ENCODE peak calls at places on chromosomes 13 and 19, in four cellular contexts. T is gastrocnemius medialis, M is AG10803, C is IMR-90. R is an unnamed sample.
A peak's percentile ranks its signal among the peaks of the same experiment; 100 is the strongest.

GRCh38 chr19:4229179-4229931 is at the start of gene EBI3:
- DNase-seq in T (no peak), C (peak; percentile 65), M (no peak), R (no peak)

GRCh38 chr13:46097015-46097414 is 7.8 kb downstream of the CPB2 start:
- DNase-seq in C (no peak), T (no peak), M (no peak), R (peak; percentile 83)

GRCh38 chr19:14563989-14564650 is 7.7 kb downstream of the NDUFB7 start:
- DNase-seq in C (no peak), T (peak; percentile 80), M (no peak), R (no peak)

GRCh38 chr19:55386515-55386947 is 799 bp downstream of the RPL28 start:
- DNase-seq in T (no peak), M (no peak), C (no peak), R (no peak)

GRCh38 chr19:35585844-35586243 is at the start of gene PMIS2:
- DNase-seq in T (no peak), C (no peak), M (no peak), R (no peak)

GRCh38 chr13:89455741-89456140 is 1784.6 kb downstream of the SLITRK5 start:
- DNase-seq in M (no peak), C (no peak), T (no peak), R (no peak)

GRCh38 chr13:44474122-44474910 is 100.7 kb downstream of the SERP2 start:
- DNase-seq in T (no peak), M (peak; percentile 13), C (peak; percentile 17), R (no peak)

GRCh38 chr13:20703785-20704458 is 423 bp downstream of the IL17D start:
- DNase-seq in C (peak; percentile 82), M (peak; percentile 71), T (no peak), R (peak; percentile 75)

GRCh38 chr19:17370026-17370587 is 7.0 kb downstream of the PLVAP start:
- DNase-seq in M (peak; percentile 47), C (peak; percentile 58), T (peak; percentile 76), R (no peak)

GRCh38 chr19:42062381-42062780 is 7.6 kb downstream of the GRIK5 start:
- DNase-seq in T (no peak), M (no peak), C (no peak), R (no peak)

GRCh38 chr13:82330499-82330898 is 1551.8 kb downstream of the SLITRK1 start:
- DNase-seq in C (no peak), T (no peak), M (no peak), R (no peak)

GRCh38 chr19:29665215-29665825 is at the start of gene PLEKHF1:
- DNase-seq in T (peak; percentile 88), M (peak; percentile 73), C (peak; percentile 59), R (peak; percentile 95)

GRCh38 chr13:42807236-42807635 is 25.9 kb downstream of the FAM216B start:
- DNase-seq in M (peak; percentile 26), T (no peak), C (peak; percentile 20), R (no peak)

GRCh38 chr19:10173527-10173926 is 21.2 kb downstream of the DNMT1 start:
- DNase-seq in C (peak; percentile 50), T (no peak), M (peak; percentile 29), R (no peak)

GRCh38 chr19:28305513-28305912 is 907.4 kb downstream of the UQCRFS1 start:
- DNase-seq in C (no peak), M (no peak), T (no peak), R (no peak)

GRCh38 chr13:52961196-52961845 is 67.3 kb upstream of the OLFM4 start:
- DNase-seq in C (no peak), T (no peak), M (no peak), R (no peak)

GRCh38 chr13:99131410-99131809 is 69.2 kb upstream of the UBAC2 start:
- DNase-seq in M (no peak), C (no peak), T (no peak), R (no peak)

GRCh38 chr13:93496985-93497673 is 270.5 kb downstream of the GPC6 start:
- DNase-seq in M (no peak), T (no peak), C (no peak), R (no peak)

GRCh38 chr19:28454083-28454482 is 758.9 kb downstream of the UQCRFS1 start:
- DNase-seq in T (no peak), M (no peak), C (no peak), R (no peak)

GRCh38 chr13:44191504-44192171 is 182.0 kb upstream of the SERP2 start:
- DNase-seq in T (peak; percentile 57), C (peak; percentile 70), M (peak; percentile 89), R (no peak)

GRCh38 chr13:30963794-30964193 is 31.3 kb downstream of the TEX26 start:
- DNase-seq in M (peak; percentile 28), T (no peak), C (peak; percentile 29), R (no peak)

GRCh38 chr13:58238972-58239773 is 607.6 kb downstream of the PCDH17 start:
- DNase-seq in M (no peak), T (no peak), C (no peak), R (no peak)

GRCh38 chr13:42864952-42865634 is 83.7 kb downstream of the FAM216B start:
- DNase-seq in C (no peak), M (no peak), T (no peak), R (no peak)

GRCh38 chr13:19634129-19634740 is 776 bp downstream of the MPHOSPH8 start:
- DNase-seq in T (peak; percentile 25), C (peak; percentile 57), M (peak; percentile 58), R (no peak)

GRCh38 chr13:27481766-27482165 is 31.4 kb upstream of the MTIF3 start:
- DNase-seq in C (peak; percentile 10), T (no peak), M (no peak), R (peak; percentile 61)

GRCh38 chr19:37931941-37932655 is 25.1 kb downstream of the SIPA1L3 start:
- DNase-seq in T (no peak), C (peak; percentile 78), M (peak; percentile 58), R (peak; percentile 84)

GRCh38 chr13:37681295-37682032 is 82.9 kb upstream of the POSTN start:
- DNase-seq in C (peak; percentile 94), T (no peak), M (peak; percentile 68), R (no peak)

GRCh38 chr19:20999731-21000352 is 20.6 kb upstream of the ZNF430 start:
- DNase-seq in M (peak; percentile 82), T (peak; percentile 69), C (peak; percentile 71), R (peak; percentile 69)
- H3K4me3 ChIP-seq in M (peak overlapping the region; percentile 62), T (peak overlapping the region; percentile 53), C (peak overlapping the region; percentile 70), R (peak overlapping the region; percentile 16)

GRCh38 chr13:50584856-50585580 is 258.5 kb downstream of the DLEU7 start:
- DNase-seq in M (no peak), C (no peak), T (no peak), R (no peak)
- H3K4me3 ChIP-seq in M (no peak overlapping the region), C (no peak overlapping the region), T (no peak overlapping the region), R (no peak overlapping the region)

GRCh38 chr19:49436381-49437017 is 4.8 kb downstream of the SLC17A7 start:
- DNase-seq in C (no peak), M (no peak), T (no peak), R (no peak)
- H3K4me3 ChIP-seq in C (no peak overlapping the region), M (no peak overlapping the region), T (no peak overlapping the region), R (no peak overlapping the region)

DNA sequence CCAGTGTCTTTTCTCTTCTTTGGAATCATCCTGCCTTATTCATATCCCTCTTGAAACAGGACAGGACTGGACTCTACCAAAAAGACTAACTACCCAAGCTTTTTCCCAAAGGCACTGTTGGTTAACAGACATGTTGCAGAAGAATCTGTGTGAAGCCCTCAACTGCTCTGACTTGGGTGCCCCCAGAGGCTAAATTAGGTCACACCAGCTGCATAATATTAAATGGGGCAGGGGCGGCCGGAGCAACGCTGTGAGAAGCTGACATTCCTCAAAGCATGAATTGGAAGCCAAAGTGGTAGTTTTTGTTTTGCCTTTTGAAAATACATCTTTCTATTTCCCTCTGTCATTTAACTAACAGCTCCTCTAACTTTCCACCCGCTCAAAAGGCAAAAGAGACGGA is 185.9 kb downstream of the LHFPL6 start:
- DNase-seq in T (no peak), M (no peak), C (no peak), R (no peak)
- H3K4me3 ChIP-seq in T (no peak overlapping the region), M (no peak overlapping the region), C (no peak overlapping the region), R (no peak overlapping the region)

GRCh38 chr13:34941436-34941834 is 635 bp upstream of the NBEA start:
- DNase-seq in M (no peak), T (no peak), C (no peak), R (no peak)
- H3K4me3 ChIP-seq in M (peak overlapping the region; percentile 73), T (peak overlapping the region; percentile 79), C (peak overlapping the region; percentile 98), R (peak overlapping the region; percentile 69)

DNA sequence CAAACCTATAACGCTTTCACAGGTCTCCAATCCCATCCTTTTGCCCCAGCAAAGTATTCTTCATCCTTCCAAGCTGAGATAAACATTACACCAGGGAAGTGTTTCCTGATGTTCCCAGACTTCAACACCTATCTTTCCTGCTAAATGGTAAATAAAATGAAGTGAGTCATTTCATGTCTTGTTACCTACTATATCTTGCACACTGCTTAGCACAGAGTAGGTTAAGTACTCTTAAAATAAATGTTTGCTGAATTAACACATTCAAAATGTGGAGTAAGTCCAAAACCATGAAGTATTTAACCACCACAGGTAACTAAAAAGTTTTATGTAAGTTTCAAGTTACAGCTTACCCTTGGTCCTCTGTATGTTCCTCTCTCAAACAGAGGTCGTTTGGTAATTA is 3.4 kb downstream of the RBM26 start:
- DNase-seq in T (no peak), C (no peak), M (no peak), R (no peak)
- H3K4me3 ChIP-seq in T (peak overlapping the region; percentile 87), C (no peak overlapping the region), M (no peak overlapping the region), R (no peak overlapping the region)

DNA sequence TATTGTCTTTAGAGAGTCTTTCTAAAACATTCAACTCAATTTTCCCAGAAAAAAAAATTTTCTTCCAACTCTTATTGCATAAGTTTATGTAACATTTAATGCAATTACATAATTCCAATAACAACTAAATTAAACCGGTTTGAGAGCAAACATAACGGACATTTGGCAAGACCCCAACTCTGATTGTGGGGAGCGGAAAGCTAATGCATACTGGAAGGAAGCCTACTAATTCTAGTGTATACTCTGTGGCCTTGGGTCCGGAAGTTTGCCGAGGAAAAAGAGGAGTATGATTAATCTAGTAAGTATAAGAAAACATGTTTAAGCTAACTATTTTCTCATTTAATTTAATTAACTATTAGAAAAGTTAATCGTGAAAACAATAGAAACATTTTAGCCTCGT is 21.3 kb upstream of the MIR17HG start:
- DNase-seq in T (no peak), C (no peak), M (no peak), R (no peak)
- H3K4me3 ChIP-seq in T (no peak overlapping the region), C (no peak overlapping the region), M (no peak overlapping the region), R (no peak overlapping the region)

DNA sequence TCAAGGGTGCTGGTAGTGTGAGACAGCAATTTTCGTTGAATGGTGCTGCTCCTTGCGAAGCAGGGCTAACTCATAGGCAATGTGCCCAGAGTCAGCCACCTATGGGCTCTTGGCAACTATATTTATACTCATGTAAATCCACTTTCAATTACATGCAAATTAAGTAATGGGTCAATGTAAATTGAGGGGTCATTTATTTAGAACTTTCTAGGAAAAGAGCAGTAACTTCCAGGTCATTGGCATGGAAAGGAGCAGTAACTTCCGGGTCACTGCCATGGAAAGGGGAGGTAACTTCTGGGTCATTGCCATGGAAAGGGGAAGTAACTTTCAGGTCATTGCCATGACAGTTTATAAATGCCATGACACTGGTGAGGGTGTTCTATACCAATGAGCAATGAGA is 11.6 kb downstream of the KLK4 start:
- DNase-seq in C (no peak), M (no peak), T (no peak), R (no peak)
- H3K4me3 ChIP-seq in C (no peak overlapping the region), M (no peak overlapping the region), T (no peak overlapping the region), R (no peak overlapping the region)

GRCh38 chr19:5567360-5567970 is at the start of gene TINCR:
- DNase-seq in C (no peak), M (no peak), T (no peak), R (no peak)
- H3K4me3 ChIP-seq in C (peak within 1 kb of the TSS; percentile 16), M (no peak within 1 kb of the TSS), T (no peak within 1 kb of the TSS), R (no peak within 1 kb of the TSS)

R was measured in right lobe of liver.